ENCODE peak calls at places on chromosomes 13 and 19, in seven cellular contexts. One of them, this sample, is unnamed.

GRCh38 chr13:111282425-111282824 is 38.0 kb upstream of the TEX29 start:
- DNase-seq in LHCN-M2: no peak
- DNase-seq in adipocyte: no peak
- DNase-seq in stimulated activated naive CD8-positive, alpha-beta T cell treated with anti-CD3 and anti-CD28 coated beads, Interleukin-15, Interleukin-2, amounts not matched to agents 100 U/mL and 50 U/mL, for 24 hours: no peak
- DNase-seq in stimulated activated CD4-positive, alpha-beta T cell treated with anti-CD3 and anti-CD28 coated beads, Interleukin-15, amount 100 ng/mL, for 1 hour: no peak
- DNase-seq in C1 segment of cervical spinal cord: no peak
- DNase-seq in NCI-H1105 treated with DMSO at 0.1 percent for 48 hours: peak
- DNase-seq in this sample: no peak

GRCh38 chr19:19657397-19657783 is 6.1 kb downstream of the ATP13A1 start:
- DNase-seq in stimulated activated naive CD8-positive, alpha-beta T cell treated with anti-CD3 and anti-CD28 coated beads, Interleukin-15, Interleukin-2, amounts not matched to agents 100 U/mL and 50 U/mL, for 24 hours: no peak
- DNase-seq in adipocyte: no peak
- DNase-seq in C1 segment of cervical spinal cord: no peak
- DNase-seq in LHCN-M2: no peak
- DNase-seq in NCI-H1105 treated with DMSO at 0.1 percent for 48 hours: no peak
- DNase-seq in stimulated activated CD4-positive, alpha-beta T cell treated with anti-CD3 and anti-CD28 coated beads, Interleukin-15, amount 100 ng/mL, for 1 hour: no peak
- DNase-seq in this sample: no peak

GRCh38 chr19:23415561-23416191 is 20.4 kb upstream of the ZNF91 start:
- DNase-seq in stimulated activated CD4-positive, alpha-beta T cell treated with anti-CD3 and anti-CD28 coated beads, Interleukin-15, amount 100 ng/mL, for 1 hour: no peak
- DNase-seq in stimulated activated naive CD8-positive, alpha-beta T cell treated with anti-CD3 and anti-CD28 coated beads, Interleukin-15, Interleukin-2, amounts not matched to agents 100 U/mL and 50 U/mL, for 24 hours: no peak
- DNase-seq in LHCN-M2: peak
- DNase-seq in NCI-H1105 treated with DMSO at 0.1 percent for 48 hours: no peak
- DNase-seq in C1 segment of cervical spinal cord: no peak
- DNase-seq in adipocyte: no peak
- DNase-seq in this sample: no peak

GRCh38 chr19:49468746-49469447 is 5.1 kb upstream of the FLT3LG start:
- DNase-seq in C1 segment of cervical spinal cord: no peak
- DNase-seq in stimulated activated naive CD8-positive, alpha-beta T cell treated with anti-CD3 and anti-CD28 coated beads, Interleukin-15, Interleukin-2, amounts not matched to agents 100 U/mL and 50 U/mL, for 24 hours: peak
- DNase-seq in adipocyte: peak
- DNase-seq in stimulated activated CD4-positive, alpha-beta T cell treated with anti-CD3 and anti-CD28 coated beads, Interleukin-15, amount 100 ng/mL, for 1 hour: peak
- DNase-seq in NCI-H1105 treated with DMSO at 0.1 percent for 48 hours: no peak
- DNase-seq in LHCN-M2: peak
- DNase-seq in this sample: peak

GRCh38 chr19:15479391-15480345 is at the start of gene PGLYRP2:
- DNase-seq in NCI-H1105 treated with DMSO at 0.1 percent for 48 hours: no peak
- DNase-seq in LHCN-M2: no peak
- DNase-seq in stimulated activated CD4-positive, alpha-beta T cell treated with anti-CD3 and anti-CD28 coated beads, Interleukin-15, amount 100 ng/mL, for 1 hour: no peak
- DNase-seq in stimulated activated naive CD8-positive, alpha-beta T cell treated with anti-CD3 and anti-CD28 coated beads, Interleukin-15, Interleukin-2, amounts not matched to agents 100 U/mL and 50 U/mL, for 24 hours: no peak
- DNase-seq in C1 segment of cervical spinal cord: no peak
- DNase-seq in adipocyte: no peak
- DNase-seq in this sample: no peak

GRCh38 chr13:72062566-72062965 is 195.6 kb upstream of the DACH1 start:
- DNase-seq in LHCN-M2: peak
- DNase-seq in NCI-H1105 treated with DMSO at 0.1 percent for 48 hours: no peak
- DNase-seq in adipocyte: no peak
- DNase-seq in stimulated activated CD4-positive, alpha-beta T cell treated with anti-CD3 and anti-CD28 coated beads, Interleukin-15, amount 100 ng/mL, for 1 hour: no peak
- DNase-seq in stimulated activated naive CD8-positive, alpha-beta T cell treated with anti-CD3 and anti-CD28 coated beads, Interleukin-15, Interleukin-2, amounts not matched to agents 100 U/mL and 50 U/mL, for 24 hours: no peak
- DNase-seq in C1 segment of cervical spinal cord: no peak
- DNase-seq in this sample: no peak

GRCh38 chr13:50152655-50153309 is 137.5 kb downstream of the KCNRG start:
- DNase-seq in LHCN-M2: no peak
- DNase-seq in NCI-H1105 treated with DMSO at 0.1 percent for 48 hours: no peak
- DNase-seq in C1 segment of cervical spinal cord: no peak
- DNase-seq in stimulated activated naive CD8-positive, alpha-beta T cell treated with anti-CD3 and anti-CD28 coated beads, Interleukin-15, Interleukin-2, amounts not matched to agents 100 U/mL and 50 U/mL, for 24 hours: no peak
- DNase-seq in adipocyte: no peak
- DNase-seq in stimulated activated CD4-positive, alpha-beta T cell treated with anti-CD3 and anti-CD28 coated beads, Interleukin-15, amount 100 ng/mL, for 1 hour: no peak
- DNase-seq in this sample: no peak

GRCh38 chr19:50817941-50818858 is 5.4 kb downstream of the KLK1 start:
- DNase-seq in adipocyte: peak
- DNase-seq in LHCN-M2: no peak
- DNase-seq in stimulated activated CD4-positive, alpha-beta T cell treated with anti-CD3 and anti-CD28 coated beads, Interleukin-15, amount 100 ng/mL, for 1 hour: no peak
- DNase-seq in NCI-H1105 treated with DMSO at 0.1 percent for 48 hours: peak
- DNase-seq in C1 segment of cervical spinal cord: no peak
- DNase-seq in stimulated activated naive CD8-positive, alpha-beta T cell treated with anti-CD3 and anti-CD28 coated beads, Interleukin-15, Interleukin-2, amounts not matched to agents 100 U/mL and 50 U/mL, for 24 hours: peak
- DNase-seq in this sample: peak

GRCh38 chr19:18660051-18660910 is 23.2 kb upstream of the CRTC1 start:
- DNase-seq in LHCN-M2: peak
- DNase-seq in stimulated activated CD4-positive, alpha-beta T cell treated with anti-CD3 and anti-CD28 coated beads, Interleukin-15, amount 100 ng/mL, for 1 hour: no peak
- DNase-seq in NCI-H1105 treated with DMSO at 0.1 percent for 48 hours: no peak
- DNase-seq in stimulated activated naive CD8-positive, alpha-beta T cell treated with anti-CD3 and anti-CD28 coated beads, Interleukin-15, Interleukin-2, amounts not matched to agents 100 U/mL and 50 U/mL, for 24 hours: no peak
- DNase-seq in adipocyte: no peak
- DNase-seq in C1 segment of cervical spinal cord: no peak
- DNase-seq in this sample: no peak

GRCh38 chr19:36028313-36029041 is 4.2 kb downstream of the CLIP3 start:
- DNase-seq in adipocyte: no peak
- DNase-seq in LHCN-M2: no peak
- DNase-seq in stimulated activated naive CD8-positive, alpha-beta T cell treated with anti-CD3 and anti-CD28 coated beads, Interleukin-15, Interleukin-2, amounts not matched to agents 100 U/mL and 50 U/mL, for 24 hours: no peak
- DNase-seq in stimulated activated CD4-positive, alpha-beta T cell treated with anti-CD3 and anti-CD28 coated beads, Interleukin-15, amount 100 ng/mL, for 1 hour: no peak
- DNase-seq in C1 segment of cervical spinal cord: no peak
- DNase-seq in NCI-H1105 treated with DMSO at 0.1 percent for 48 hours: no peak
- DNase-seq in this sample: no peak